ENCODE peak calls at places on chromosomes 3 and 15, in six cellular contexts. W is heart right ventricle, I is IMR-90, S is lower lobe of right lung, K is MM.1S, G is uterus. Y is an unnamed sample.

GRCh38 chr15:33234019-33234418 is 39.5 kb upstream of the FMN1 start:
- DNase-seq in W (no peak), I (peak; percentile 45), S (no peak), K (peak; percentile 53), G (no peak), Y (no peak)

GRCh38 chr3:197183582-197183981 is 114.8 kb downstream of the DLG1 start:
- DNase-seq in W (no peak), I (no peak), S (no peak), K (no peak), G (no peak), Y (no peak)

GRCh38 chr3:88203537-88204143 is 53.9 kb downstream of the C3orf38 start:
- DNase-seq in W (peak; percentile 58), I (peak; percentile 67), S (no peak), K (peak; percentile 70), G (peak; percentile 60), Y (no peak)

GRCh38 chr3:126154391-126155279 is 25.8 kb downstream of the ALDH1L1 start:
- DNase-seq in W (no peak), I (no peak), S (peak; percentile 32), K (no peak), G (no peak), Y (peak; percentile 60)

GRCh38 chr15:63202858-63203257 is 13.5 kb downstream of the RAB8B start:
- DNase-seq in W (no peak), I (no peak), S (no peak), K (no peak), G (no peak), Y (no peak)

GRCh38 chr15:77496710-77497107 is 76.0 kb downstream of the HMG20A start:
- DNase-seq in W (peak; percentile 89), I (peak; percentile 97), S (peak; percentile 88), K (peak; percentile 63), G (peak; percentile 89), Y (peak; percentile 92)

GRCh38 chr15:54307926-54308325 is 329.7 kb downstream of the UNC13C start:
- DNase-seq in W (no peak), I (no peak), S (no peak), K (no peak), G (no peak), Y (no peak)

GRCh38 chr3:169465416-169465815 is 198.1 kb downstream of the MECOM start:
- DNase-seq in W (no peak), I (no peak), S (no peak), K (no peak), G (no peak), Y (no peak)

GRCh38 chr15:45646220-45646619 is 11.4 kb downstream of the SQOR start:
- DNase-seq in W (no peak), I (peak; percentile 79), S (no peak), K (no peak), G (no peak), Y (no peak)

GRCh38 chr3:69649120-69649519 is 90.1 kb upstream of the MITF start:
- DNase-seq in W (no peak), I (peak; percentile 55), S (no peak), K (no peak), G (no peak), Y (no peak)

GRCh38 chr3:56942523-56942922 is 117.9 kb upstream of the SPATA12 start:
- DNase-seq in W (no peak), I (no peak), S (no peak), K (no peak), G (no peak), Y (no peak)

GRCh38 chr3:161420746-161421145 is 49.4 kb upstream of the SPTSSB start:
- DNase-seq in W (no peak), I (peak; percentile 34), S (no peak), K (no peak), G (no peak), Y (no peak)

GRCh38 chr3:54342676-54343075 is 220.3 kb downstream of the CACNA2D3 start:
- DNase-seq in W (no peak), I (no peak), S (no peak), K (no peak), G (no peak), Y (no peak)

GRCh38 chr3:65751123-65751700 is 287.5 kb downstream of the MAGI1 start:
- DNase-seq in W (peak; percentile 38), I (peak; percentile 34), S (no peak), K (no peak), G (no peak), Y (no peak)

GRCh38 chr15:84934942-84935729 is 46.5 kb upstream of the PDE8A start:
- DNase-seq in W (no peak), I (no peak), S (no peak), K (no peak), G (no peak), Y (no peak)

GRCh38 chr3:134627831-134628230 is 23.0 kb downstream of the KY start:
- DNase-seq in W (no peak), I (peak; percentile 10), S (no peak), K (no peak), G (no peak), Y (no peak)

GRCh38 chr3:12267380-12268030 is 21.4 kb upstream of the PPARG start:
- DNase-seq in W (no peak), I (no peak), S (no peak), K (no peak), G (no peak), Y (no peak)

GRCh38 chr3:186427627-186428026 is 65.6 kb upstream of the DGKG start:
- DNase-seq in W (peak; percentile 50), I (peak; percentile 12), S (no peak), K (peak; percentile 31), G (no peak), Y (no peak)

GRCh38 chr15:81880833-81881232 is 165.0 kb downstream of the MEX3B start:
- DNase-seq in W (no peak), I (peak; percentile 65), S (no peak), K (no peak), G (no peak), Y (no peak)

GRCh38 chr3:107498646-107499045 is 24.1 kb upstream of the BBX start:
- DNase-seq in W (no peak), I (no peak), S (no peak), K (no peak), G (no peak), Y (no peak)

GRCh38 chr3:181454451-181455027 is 257.2 kb upstream of the SOX2 start:
- DNase-seq in W (no peak), I (no peak), S (no peak), K (no peak), G (no peak), Y (no peak)

GRCh38 chr15:45892182-45892581 is 257.4 kb downstream of the SQOR start:
- DNase-seq in W (no peak), I (no peak), S (no peak), K (no peak), G (peak; percentile 66), Y (no peak)

GRCh38 chr3:177141899-177142651 is 55.2 kb downstream of the TBL1XR1 start:
- DNase-seq in W (no peak), I (no peak), S (no peak), K (peak; percentile 42), G (no peak), Y (no peak)

GRCh38 chr15:74240002-74240568 is 4.0 kb downstream of the CCDC33 start:
- DNase-seq in W (peak; percentile 91), I (peak; percentile 35), S (peak; percentile 86), K (no peak), G (peak; percentile 48), Y (peak; percentile 89)

GRCh38 chr3:61561374-61562041 is at the start of gene PTPRG:
- DNase-seq in W (peak; percentile 92), I (peak; percentile 94), S (peak; percentile 85), K (peak; percentile 87), G (peak; percentile 90), Y (peak; percentile 79)

GRCh38 chr15:100097342-100097899 is 244.4 kb downstream of the ADAMTS17 start:
- DNase-seq in W (no peak), I (no peak), S (no peak), K (no peak), G (no peak), Y (no peak)

GRCh38 chr15:80581976-80582375 is 113.1 kb upstream of the ABHD17C start:
- DNase-seq in W (no peak), I (peak; percentile 38), S (no peak), K (no peak), G (no peak), Y (no peak)

GRCh38 chr3:183148056-183148455 is 14.5 kb downstream of the LAMP3 start:
- DNase-seq in W (no peak), I (peak; percentile 66), S (no peak), K (no peak), G (no peak), Y (no peak)

GRCh38 chr3:108292905-108293328 is 3.4 kb upstream of the HHLA2 start:
- DNase-seq in W (no peak), I (no peak), S (no peak), K (peak; percentile 76), G (no peak), Y (no peak)

GRCh38 chr15:81054236-81054635 is 53.5 kb downstream of the TLNRD1 start:
- DNase-seq in W (no peak), I (no peak), S (no peak), K (no peak), G (no peak), Y (no peak)

GRCh38 chr3:169241928-169242751 is 421.4 kb downstream of the MECOM start:
- DNase-seq in W (peak; percentile 36), I (peak; percentile 59), S (peak; percentile 53), K (no peak), G (no peak), Y (no peak)

GRCh38 chr15:45637552-45638033 is 2.8 kb downstream of the SQOR start:
- DNase-seq in W (peak; percentile 74), I (peak; percentile 98), S (no peak), K (peak; percentile 89), G (peak; percentile 54), Y (no peak)

GRCh38 chr3:143763568-143764162 is 84.6 kb downstream of the SLC9A9 start:
- DNase-seq in W (no peak), I (peak; percentile 13), S (no peak), K (no peak), G (no peak), Y (no peak)

GRCh38 chr15:92400980-92401787 is 7.5 kb downstream of the ST8SIA2 start:
- DNase-seq in W (no peak), I (no peak), S (no peak), K (no peak), G (no peak), Y (no peak)
- H3K27me3 ChIP-seq in W (no peaks in the 10 kb centered on the region), I (peaks cover under 1% of the 10 kb centered on the region), S (peaks cover 22% of the 10 kb centered on the region), K (no peaks in the 10 kb centered on the region), G (no peaks in the 10 kb centered on the region), Y (no peaks in the 10 kb centered on the region)

GRCh38 chr3:16377847-16378302 is 112.9 kb downstream of the OXNAD1 start:
- DNase-seq in W (no peak), I (no peak), S (no peak), K (no peak), G (no peak), Y (no peak)
- TF ChIP-seq CTCF in W (no peak), I (no peak), S (no peak), K (no peak), G (no peak), Y (no peak)

GRCh38 chr3:13879946-13880810 is at the start of gene WNT7A:
- DNase-seq in W (no peak), I (no peak), S (no peak), K (no peak), G (peak; percentile 10), Y (peak; percentile 81)
- H3K27me3 ChIP-seq in W (peaks cover 65% of the 10 kb centered on the region), I (peaks cover 40% of the 10 kb centered on the region), S (peaks cover 68% of the 10 kb centered on the region), K (peaks cover 57% of the 10 kb centered on the region), G (peaks cover 19% of the 10 kb centered on the region), Y (peaks cover 49% of the 10 kb centered on the region)

DNA sequence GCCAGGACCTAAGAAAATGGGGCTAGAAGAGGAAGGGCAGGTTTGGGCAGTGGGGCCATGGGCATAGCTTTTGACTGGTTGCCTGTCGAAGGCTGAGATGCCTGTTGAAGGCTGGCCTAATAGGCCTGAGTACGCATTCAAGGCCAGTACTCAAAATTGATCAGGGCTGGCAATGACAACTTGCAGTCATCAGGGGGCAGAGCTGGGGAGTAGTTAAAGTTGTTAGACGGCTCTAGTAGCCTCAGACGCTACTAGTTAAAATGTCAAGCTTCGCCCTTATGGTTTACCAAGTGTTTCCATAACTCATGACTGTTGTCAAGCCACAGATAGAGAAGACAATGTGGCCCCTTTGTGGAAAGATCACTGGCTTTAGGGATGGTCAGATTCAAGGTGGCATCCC is 28.7 kb downstream of the SPG21 start:
- DNase-seq in W (no peak), I (no peak), S (no peak), K (no peak), G (no peak), Y (no peak)
- TF ChIP-seq CTCF in W (no peak), I (no peak), S (no peak), K (no peak), G (no peak), Y (no peak)

Y was measured in spleen.